ENCODE peak calls at places on chromosomes 11 and 22, in four cellular contexts. Z, A, T and G are unnamed samples.

GRCh38 chr11:12075822-12076821 is 34.3 kb upstream of the MICAL2 start:
- DNase-seq in Z (no peak), T (no peak), A (no peak), G (no peak)

GRCh38 chr11:78840190-78840589 is 265.5 kb upstream of the NARS2 start:
- DNase-seq in T (no peak), A (no peak), Z (no peak), G (no peak)

GRCh38 chr11:32439488-32440210 is 4.3 kb upstream of the WT1 start:
- DNase-seq in T (no peak), A (no peak), Z (no peak), G (peak; percentile 32)

GRCh38 chr11:121145826-121146225 is 44.8 kb downstream of the TECTA start:
- DNase-seq in Z (no peak), T (no peak), A (no peak), G (no peak)

GRCh38 chr11:8387141-8387540 is 123.5 kb upstream of the LMO1 start:
- DNase-seq in Z (no peak), T (no peak), A (no peak), G (no peak)

GRCh38 chr11:117459979-117460300 is 132.3 kb downstream of the CEP164 start:
- DNase-seq in Z (no peak), T (no peak), A (no peak), G (no peak)

GRCh38 chr22:37166675-37167066 is 17.0 kb upstream of the IL2RB start:
- DNase-seq in Z (no peak), A (peak; percentile 80), T (peak; percentile 42), G (peak; percentile 84)

GRCh38 chr11:117815262-117815803 is 9.2 kb downstream of the FXYD2 start:
- DNase-seq in Z (peak; percentile 94), T (no peak), A (no peak), G (no peak)

GRCh38 chr11:116482716-116483115 is 290.1 kb downstream of the BUD13 start:
- DNase-seq in T (no peak), A (no peak), Z (no peak), G (no peak)

GRCh38 chr22:50455201-50455600 is 19.6 kb downstream of the SBF1 start:
- DNase-seq in Z (no peak), A (no peak), T (no peak), G (no peak)

GRCh38 chr22:21032037-21032842 is at the start of gene SLC7A4:
- DNase-seq in T (no peak), Z (no peak), A (no peak), G (peak; percentile 51)

GRCh38 chr11:119683783-119684182 is 45.2 kb downstream of the NECTIN1 start:
- DNase-seq in T (no peak), Z (no peak), A (no peak), G (no peak)

GRCh38 chr11:73851046-73851764 is 25.4 kb downstream of the COA4 start:
- DNase-seq in T (no peak), A (peak; percentile 28), Z (no peak), G (no peak)
- TF ChIP-seq JUNB in T (no peak), A (no peak), Z (no peak), G (no peak)

GRCh38 chr22:43293661-43294392 is 49.3 kb downstream of the SCUBE1 start:
- DNase-seq in A (peak; percentile 77), T (peak; percentile 90), Z (no peak), G (no peak)
- TF ChIP-seq POLR2AphosphoS5 in A (no peak), T (no peak), Z (no peak), G (no peak)

GRCh38 chr11:73980001-73980960 is 2.4 kb downstream of the UCP2 start:
- DNase-seq in A (peak; percentile 76), Z (peak; percentile 91), T (peak; percentile 38), G (peak; percentile 30)
- TF ChIP-seq JUNB in A (no peak), Z (peak; percentile 18), T (no peak), G (no peak)

GRCh38 chr11:215581-216037 is 8.1 kb downstream of the RIC8A start:
- DNase-seq in A (no peak), T (no peak), Z (no peak), G (no peak)
- TF ChIP-seq POLR2AphosphoS5 in A (no peak), T (no peak), Z (no peak), G (peak; percentile 11)

GRCh38 chr11:4713241-4713640 is 8.7 kb downstream of the MMP26 start:
- DNase-seq in Z (no peak), T (no peak), A (no peak), G (no peak)
- TF ChIP-seq JUNB in Z (no peak), T (no peak), A (no peak), G (no peak)

GRCh38 chr11:35288817-35289541 is 130.4 kb downstream of the SLC1A2 start:
- DNase-seq in T (no peak), A (no peak), Z (no peak), G (no peak)
- TF ChIP-seq POLR2AphosphoS5 in T (no peak), A (no peak), Z (no peak), G (no peak)

GRCh38 chr11:47980907-47981621 is 705 bp downstream of the PTPRJ start:
- DNase-seq in A (peak; percentile 51), Z (no peak), T (no peak), G (peak; percentile 83)

GRCh38 chr11:47983464-47984397 is 3.4 kb downstream of the PTPRJ start:
- DNase-seq in T (no peak), A (no peak), Z (no peak), G (no peak)

GRCh38 chr11:47980093-47980906 is at the start of gene PTPRJ:
- DNase-seq in Z (no peak), T (no peak), A (peak; percentile 84), G (peak; percentile 78)

GRCh38 chr11:47979378-47980092 is 824 bp upstream of the PTPRJ start:
- DNase-seq in T (no peak), Z (no peak), A (no peak), G (peak; percentile 79)

DNA sequence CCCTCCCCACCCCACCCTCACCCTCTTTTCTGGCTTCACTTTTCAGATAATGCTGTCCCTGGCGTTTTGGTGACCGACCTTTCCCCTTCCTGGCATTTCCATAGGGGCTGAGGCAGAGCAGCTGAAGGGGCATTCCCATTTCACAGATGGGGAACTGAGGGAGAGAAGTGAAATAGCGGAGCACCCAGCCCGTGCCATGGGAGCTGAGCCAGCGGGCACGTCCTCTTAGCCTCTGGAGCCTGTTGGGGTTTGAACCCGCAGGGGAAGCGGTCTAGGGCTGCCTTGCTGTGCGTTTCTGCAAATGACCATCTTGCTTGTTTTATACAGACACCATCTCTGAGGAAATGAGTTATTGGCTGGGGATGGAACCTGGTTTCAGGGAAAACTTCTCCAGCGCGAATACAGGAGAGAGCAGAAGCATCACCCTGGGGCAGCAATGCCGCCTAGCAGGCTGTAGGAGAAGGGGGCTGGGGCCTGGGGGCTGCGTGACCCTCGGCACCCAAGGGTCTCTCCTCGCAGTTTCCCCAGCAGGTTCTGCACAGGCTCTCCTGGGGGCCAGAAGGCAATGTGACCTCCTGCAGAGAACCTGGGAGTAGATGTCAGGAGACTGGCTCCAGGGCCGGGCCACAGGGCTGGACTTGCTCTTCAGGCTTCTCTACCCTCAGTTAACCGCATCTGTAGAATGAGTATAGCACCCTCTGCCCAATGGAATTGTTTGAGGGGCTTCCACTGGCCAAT is 1.5 kb downstream of the PTPRJ start:
- DNase-seq in Z (no peak), A (no peak), T (no peak), G (no peak)
- TF ChIP-seq JUNB in Z (no peak), A (no peak), T (no peak), G (no peak)

GRCh38 chr11:130123414-130124040 is 36.1 kb upstream of the ST14 start:
- DNase-seq in T (no peak), A (no peak), Z (no peak), G (no peak)
- TF ChIP-seq POLR2AphosphoS5 in T (no peak), A (no peak), Z (no peak), G (no peak)